ENCODE peak calls at places on chromosomes 4 and X, in five cellular contexts. V is HepG2, B is K562, Y is GM23338, Z is GM12878. S is an unnamed sample.

GRCh38 chrX:47217121-47217851 is 1.2 kb upstream of the CDK16 start:
- DNase-seq in Y (peak), V (peak), Z (no peak), B (no peak), S (peak)

GRCh38 chr4:48046059-48046458 is 29.5 kb downstream of the NIPAL1 start:
- DNase-seq in V (no peak), Z (no peak), Y (no peak), B (no peak), S (no peak)

GRCh38 chr4:13984996-13985780 is 357.7 kb upstream of the BOD1L1 start:
- DNase-seq in Z (no peak), B (no peak), V (no peak), Y (no peak), S (no peak)

GRCh38 chrX:111445485-111445884 is 33.5 kb upstream of the DCX start:
- DNase-seq in B (peak), Z (no peak), Y (peak), V (peak), S (peak)

GRCh38 chrX:25427873-25428555 is 412.2 kb upstream of the ARX start:
- DNase-seq in Y (peak), V (no peak), B (no peak), Z (no peak), S (no peak)

GRCh38 chr4:118969359-118969758 is 80.7 kb downstream of the SYNPO2 start:
- DNase-seq in Z (no peak), V (peak), B (no peak), Y (peak), S (peak)

GRCh38 chr4:30718021-30718888 is 1.9 kb upstream of the PCDH7 start:
- DNase-seq in Z (no peak), Y (peak), B (no peak), V (no peak), S (peak)

GRCh38 chr4:834368-835147 is 8.6 kb upstream of the CPLX1 start:
- DNase-seq in B (no peak), Z (no peak), Y (no peak), V (no peak), S (no peak)

GRCh38 chr4:88017516-88018302 is 10.3 kb downstream of the PKD2 start:
- DNase-seq in Y (no peak), Z (no peak), V (no peak), B (no peak), S (peak)

GRCh38 chrX:2710496-2710895 is 19.4 kb downstream of the CD99 start:
- DNase-seq in B (no peak), V (no peak), Z (no peak), Y (peak), S (peak)

GRCh38 chr4:167885872-167886271 is 206.5 kb upstream of the ANXA10 start:
- DNase-seq in B (no peak), Z (no peak), Y (no peak), V (no peak), S (no peak)

GRCh38 chrX:129686422-129686948 is 31.7 kb upstream of the APLN start:
- DNase-seq in B (no peak), Z (no peak), V (no peak), Y (no peak), S (no peak)

GRCh38 chrX:24899391-24899790 is 116.4 kb downstream of the ARX start:
- DNase-seq in V (no peak), Y (no peak), B (no peak), Z (no peak), S (no peak)

GRCh38 chr4:36333303-36333877 is 52.0 kb downstream of the DTHD1 start:
- DNase-seq in V (no peak), Z (no peak), Y (no peak), B (no peak), S (no peak)

GRCh38 chrX:16278927-16279326 is 111.6 kb downstream of the MAGEB17 start:
- DNase-seq in Y (peak), Z (no peak), V (no peak), B (no peak), S (no peak)

GRCh38 chrX:38473715-38474114 is 87.6 kb upstream of the TSPAN7 start:
- DNase-seq in Z (no peak), V (no peak), B (no peak), Y (no peak), S (no peak)

GRCh38 chr4:101114936-101115372 is 232.4 kb downstream of the PPP3CA start:
- DNase-seq in B (no peak), V (peak), Y (peak), Z (no peak), S (no peak)

GRCh38 chr4:88007304-88008132 is at the start of gene PKD2:
- DNase-seq in V (no peak), B (peak), Y (peak), Z (no peak), S (peak)

GRCh38 chrX:147920161-147920666 is 8.5 kb downstream of the FMR1 start:
- DNase-seq in V (no peak), B (no peak), Y (peak), Z (no peak), S (no peak)

GRCh38 chr4:87235020-87235671 is 14.7 kb upstream of the KLHL8 start:
- DNase-seq in Y (no peak), V (no peak), Z (no peak), B (no peak), S (no peak)

GRCh38 chr4:41535911-41536361 is 2.0 kb upstream of the LIMCH1 start:
- DNase-seq in B (no peak), V (no peak), Y (no peak), Z (no peak), S (no peak)

GRCh38 chrX:43964936-43965335 is 8.3 kb downstream of the NDP start:
- DNase-seq in Z (no peak), Y (no peak), B (no peak), V (no peak), S (no peak)

GRCh38 chr4:53962516-53963225 is 101.7 kb downstream of the CHIC2 start:
- DNase-seq in V (no peak), B (no peak), Z (no peak), Y (no peak), S (no peak)

GRCh38 chr4:7132730-7133582 is 59.4 kb upstream of the SORCS2 start:
- DNase-seq in Y (no peak), B (no peak), V (no peak), Z (no peak), S (no peak)

GRCh38 chrX:69319376-69319775 is 154.1 kb upstream of the PJA1 start:
- DNase-seq in B (no peak), Z (no peak), Y (no peak), V (no peak), S (no peak)

GRCh38 chr4:82780398-82781231 is 18.0 kb downstream of the SCD5 start:
- DNase-seq in Z (no peak), Y (peak), V (peak), B (no peak), S (no peak)

GRCh38 chrX:86714441-86714840 is 566.2 kb downstream of the DACH2 start:
- DNase-seq in V (no peak), Z (no peak), Y (no peak), B (no peak), S (no peak)
- TF ChIP-seq JUNB in V (no peak), Z (no peak), Y (no peak), B (no peak), S (no peak)

DNA sequence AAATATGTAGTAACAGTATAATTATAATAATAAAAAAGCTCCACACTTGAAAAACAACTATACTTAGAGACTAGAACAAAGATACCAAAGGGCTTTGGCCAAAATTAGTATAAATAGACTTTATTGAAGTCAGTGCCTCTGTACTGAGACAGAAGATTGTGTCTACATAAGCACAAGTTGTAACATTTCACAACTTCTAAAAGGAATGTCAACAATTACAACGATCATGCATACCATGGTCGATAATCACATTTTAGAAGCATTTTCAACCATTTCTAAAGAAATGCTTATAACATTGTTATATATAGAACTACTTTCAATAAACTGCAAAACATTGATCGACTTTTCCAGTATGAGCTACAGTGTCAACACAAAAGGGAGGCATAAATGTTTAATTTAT is 57.0 kb downstream of the DHX15 start:
- DNase-seq in V (no peak), B (no peak), Y (no peak), Z (no peak), S (no peak)
- TF ChIP-seq JUNB in V (no peak), B (no peak), Y (no peak), Z (no peak), S (no peak)

GRCh38 chr4:159460408-159460807 is 357.5 kb downstream of the RAPGEF2 start:
- DNase-seq in Y (no peak), B (no peak), Z (no peak), V (no peak), S (no peak)

GRCh38 chr4:159451006-159451405 is 348.1 kb downstream of the RAPGEF2 start:
- DNase-seq in B (no peak), V (no peak), Z (no peak), Y (no peak), S (no peak)

GRCh38 chr4:159455675-159456235 is 352.9 kb downstream of the RAPGEF2 start:
- DNase-seq in B (peak), Y (peak), Z (no peak), V (peak), S (peak)
- TF ChIP-seq JUNB in B (no peak), Y (no peak), Z (no peak), V (no peak), S (no peak)

DNA sequence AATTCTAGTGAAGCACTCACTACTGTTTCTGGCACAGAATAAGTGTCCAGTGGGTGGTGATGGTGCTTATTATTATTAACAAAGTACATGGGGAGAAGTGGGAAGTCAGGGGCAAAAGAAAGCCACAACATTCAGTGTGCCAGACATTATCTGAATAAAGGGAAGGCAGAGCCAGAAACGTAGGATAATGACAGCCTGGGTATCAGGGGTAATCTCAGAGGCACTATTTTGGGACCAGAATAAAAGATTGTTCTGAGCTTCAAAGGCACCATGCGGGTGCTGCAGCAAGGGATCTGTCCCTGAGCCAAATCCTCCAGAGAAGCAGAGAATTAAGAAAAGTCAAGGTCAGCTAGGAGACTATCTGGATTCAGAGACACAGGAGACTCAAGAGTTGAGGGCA is 328.8 kb upstream of the GATB start:
- DNase-seq in B (no peak), Y (no peak), Z (no peak), V (no peak), S (no peak)
- TF ChIP-seq JUNB in B (no peak), Y (no peak), Z (no peak), V (no peak), S (no peak)

DNA sequence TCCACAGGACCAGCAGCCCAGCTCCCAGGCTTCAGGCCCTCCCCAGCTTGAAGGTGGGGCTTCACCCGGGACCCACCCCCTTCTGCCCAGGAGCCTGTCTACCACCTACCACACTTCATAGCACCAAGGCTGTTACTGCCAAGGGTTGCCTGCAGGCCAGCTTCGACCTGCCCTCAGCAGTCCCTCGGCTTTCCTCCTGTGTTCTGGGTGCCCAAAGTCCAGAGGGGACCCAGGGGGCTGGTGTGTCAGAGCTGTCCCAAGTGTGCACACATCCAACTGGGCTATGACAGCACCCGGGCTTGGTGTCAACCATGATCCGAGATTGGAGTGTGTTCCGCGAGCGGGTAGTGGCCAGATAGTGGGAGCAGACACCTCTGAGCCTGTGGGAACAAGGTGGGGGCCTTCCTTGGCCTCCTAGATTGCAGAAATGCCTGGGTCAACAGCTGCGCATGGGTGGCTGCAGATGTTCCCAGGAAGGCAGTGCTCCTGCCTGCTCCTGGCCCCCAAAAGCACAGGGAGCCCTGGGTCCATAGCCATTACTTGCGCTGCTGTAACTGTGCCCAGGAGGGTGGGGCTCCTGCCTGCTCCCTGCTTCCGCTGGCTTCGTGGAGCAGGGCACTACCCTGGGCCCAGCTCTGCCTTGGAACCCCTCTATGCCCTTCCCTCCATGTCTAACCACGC is 16.8 kb downstream of the SULT1B1 start:
- DNase-seq in Z (no peak), B (no peak), V (no peak), Y (no peak), S (no peak)
- TF ChIP-seq JUNB in Z (no peak), B (no peak), V (no peak), Y (no peak), S (no peak)